ENCODE peak calls at places on chromosomes 11 and 22, in four cellular contexts. E is fibroblast of pulmonary artery; I is A549; X is CD8-positive, alpha-beta memory T cell. Z is an unnamed sample.

GRCh38 chr11:126337472-126338241 is 17.8 kb upstream of the ST3GAL4 start:
- DNase-seq in X (no peak), E (no peak), I (no peak), Z (no peak)

GRCh38 chr11:87778341-87778740 is 396.9 kb downstream of the RAB38 start:
- DNase-seq in E (no peak), X (no peak), I (no peak), Z (peak)

GRCh38 chr11:86464509-86465221 is 90.0 kb downstream of the CCDC81 start:
- DNase-seq in E (no peak), I (no peak), X (no peak), Z (no peak)

GRCh38 chr22:24429411-24430365 is 2.3 kb downstream of the ADORA2A start:
- DNase-seq in I (no peak), X (peak), E (no peak), Z (no peak)

GRCh38 chr11:71498091-71498490 is 29.0 kb upstream of the KRTAP5-7 start:
- DNase-seq in X (no peak), E (no peak), I (no peak), Z (no peak)

GRCh38 chr11:133134561-133135173 is 397.6 kb downstream of the OPCML start:
- DNase-seq in X (peak), I (peak), E (peak), Z (no peak)

GRCh38 chr11:30435488-30435887 is 112.6 kb downstream of the ARL14EP start:
- DNase-seq in I (no peak), X (no peak), E (no peak), Z (no peak)

GRCh38 chr22:38214248-38215056 is 12.7 kb downstream of the MAFF start:
- DNase-seq in X (peak), I (no peak), E (peak), Z (no peak)

GRCh38 chr11:62573006-62573591 is 592 bp downstream of the EEF1G start:
- DNase-seq in X (no peak), I (no peak), E (peak), Z (no peak)

GRCh38 chr11:65502274-65502851 is 3.5 kb downstream of the MALAT1 start:
- DNase-seq in I (no peak), X (no peak), E (peak), Z (no peak)

GRCh38 chr22:30606455-30607299 is at the start of gene TCN2:
- DNase-seq in I (peak), X (no peak), E (peak), Z (no peak)

GRCh38 chr11:6300325-6300724 is 20.0 kb downstream of the CAVIN3 start:
- DNase-seq in E (no peak), I (no peak), X (no peak), Z (no peak)

GRCh38 chr22:36644333-36644757 is 59.2 kb downstream of the CACNG2 start:
- DNase-seq in I (peak), X (no peak), E (peak), Z (peak)

GRCh38 chr22:49564666-49565515 is 262.8 kb downstream of the BRD1 start:
- DNase-seq in E (no peak), I (no peak), X (no peak), Z (no peak)

GRCh38 chr22:39364646-39365405 is 15.0 kb downstream of the SYNGR1 start:
- DNase-seq in I (no peak), E (no peak), X (no peak), Z (no peak)

GRCh38 chr11:65434057-65434666 is 11.6 kb downstream of the NEAT1 start:
- DNase-seq in I (no peak), E (peak), X (no peak), Z (no peak)

GRCh38 chr22:31627223-31627731 is 34.7 kb downstream of the PISD start:
- DNase-seq in I (no peak), E (no peak), X (no peak), Z (no peak)

GRCh38 chr11:92397356-92397755 is 172.7 kb downstream of the FAT3 start:
- DNase-seq in E (no peak), I (no peak), X (no peak), Z (no peak)

GRCh38 chr11:129324533-129325175 is 51.0 kb upstream of the BARX2 start:
- DNase-seq in I (peak), X (no peak), E (no peak), Z (no peak)

GRCh38 chr11:19344661-19345518 is 104.1 kb upstream of the E2F8 start:
- DNase-seq in E (peak), I (peak), X (no peak), Z (no peak)

GRCh38 chr22:26428515-26429457 is at the start of gene ASPHD2:
- DNase-seq in I (peak), X (peak), E (peak), Z (no peak)

GRCh38 chr11:131924001-131924400 is 553.6 kb downstream of the NTM start:
- DNase-seq in X (no peak), I (no peak), E (no peak), Z (no peak)

Z was measured in HCT116.